ENCODE peak calls at places on chromosomes 4 and X, in five cellular contexts. E is tibial nerve; R is IMR-90; B is OCI-LY7; F is CD4-positive, alpha-beta memory T cell. L is an unnamed sample.

GRCh38 chr4:42248986-42249385 is 96.5 kb upstream of the BEND4 start:
- DNase-seq in F (no peak), R (no peak), B (no peak), E (no peak), L (peak; percentile 20)

GRCh38 chrX:43804021-43804420 is 78.2 kb downstream of the MAOB start:
- DNase-seq in E (no peak), R (no peak), F (no peak), B (no peak), L (no peak)

GRCh38 chr4:24517676-24518075 is 66.7 kb downstream of the DHX15 start:
- DNase-seq in E (no peak), F (no peak), R (no peak), B (no peak), L (no peak)

GRCh38 chrX:110055616-110056015 is 52.7 kb downstream of the TMEM164 start:
- DNase-seq in B (no peak), F (no peak), R (peak; percentile 20), E (no peak), L (no peak)

GRCh38 chr4:157023941-157024340 is 52.0 kb upstream of the GLRB start:
- DNase-seq in R (no peak), B (no peak), E (no peak), F (no peak), L (no peak)

GRCh38 chr4:17577660-17578481 is 873 bp downstream of the LAP3 start:
- DNase-seq in R (peak; percentile 4), B (peak; percentile 47), F (peak; percentile 6), E (no peak), L (no peak)

GRCh38 chr4:24382381-24382780 is 202.0 kb downstream of the DHX15 start:
- DNase-seq in R (peak; percentile 78), B (no peak), F (no peak), E (no peak), L (no peak)

GRCh38 chr4:69440312-69440711 is 55.4 kb downstream of the UGT2B4 start:
- DNase-seq in E (no peak), R (no peak), B (no peak), F (no peak), L (no peak)

GRCh38 chr4:60034371-60034770 is 1165.8 kb upstream of the ADGRL3 start:
- DNase-seq in B (no peak), F (no peak), E (no peak), R (no peak), L (no peak)

GRCh38 chr4:140300271-140300970 is 73.0 kb upstream of the SCOC start:
- DNase-seq in E (no peak), B (no peak), F (no peak), R (peak; percentile 87), L (no peak)

GRCh38 chr4:66048861-66049260 is 378.6 kb upstream of the EPHA5 start:
- DNase-seq in F (no peak), B (no peak), R (no peak), E (no peak), L (no peak)

GRCh38 chrX:153365670-153366069 is 31.7 kb downstream of the ZNF275 start:
- DNase-seq in B (no peak), F (no peak), E (no peak), R (no peak), L (no peak)

GRCh38 chr4:112881842-112882241 is 167.6 kb upstream of the ANK2 start:
- DNase-seq in R (no peak), B (no peak), F (no peak), E (no peak), L (no peak)

GRCh38 chr4:91963489-91963888 is 340.3 kb upstream of the GRID2 start:
- DNase-seq in R (peak; percentile 72), F (no peak), B (no peak), E (no peak), L (no peak)

GRCh38 chr4:111454961-111455360 is 690.3 kb upstream of the FAM241A start:
- DNase-seq in R (no peak), B (no peak), E (no peak), F (no peak), L (no peak)

GRCh38 chr4:30760560-30760959 is 40.4 kb downstream of the PCDH7 start:
- DNase-seq in E (no peak), F (no peak), R (no peak), B (no peak), L (no peak)

GRCh38 chr4:84413954-84414353 is 85.1 kb downstream of the NKX6-1 start:
- DNase-seq in E (no peak), F (no peak), R (no peak), B (no peak), L (no peak)

GRCh38 chr4:13992041-13992440 is 364.5 kb upstream of the BOD1L1 start:
- DNase-seq in F (no peak), R (no peak), B (no peak), E (no peak), L (no peak)

GRCh38 chrX:145821291-145821897 is 3.8 kb downstream of the SLITRK2 start:
- DNase-seq in F (no peak), B (no peak), R (no peak), E (no peak), L (no peak)

DNA sequence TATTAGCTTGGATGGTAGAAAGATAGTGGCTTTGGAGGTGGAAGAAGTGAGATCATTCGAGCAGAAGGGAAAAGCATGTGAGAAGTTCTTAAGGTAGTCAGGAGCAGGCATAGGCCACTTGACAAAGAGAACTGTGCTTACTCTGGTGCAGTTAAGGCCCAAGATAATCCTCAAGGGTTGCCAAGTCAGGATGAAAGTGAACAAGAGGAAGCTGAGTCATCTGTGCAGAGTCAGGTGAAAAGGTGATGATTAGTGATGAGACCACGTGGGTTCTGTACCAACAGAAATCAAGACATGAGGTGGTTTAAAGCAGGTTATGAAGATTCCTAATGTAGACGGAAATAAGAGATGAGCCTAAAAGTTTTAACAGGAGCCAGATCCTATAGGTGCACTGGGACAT is 369.8 kb downstream of the DTHD1 start:
- DNase-seq in B (no peak), R (no peak), F (no peak), E (no peak), L (no peak)
- H3K36me3 ChIP-seq in B (no peaks in the 10 kb centered on the region), R (no peaks in the 10 kb centered on the region), F (no peaks in the 10 kb centered on the region), E (no peaks in the 10 kb centered on the region), L (no peaks in the 10 kb centered on the region)

GRCh38 chr4:57100979-57101629 is 9.1 kb downstream of the IGFBP7 start:
- DNase-seq in F (no peak), E (no peak), R (no peak), B (no peak), L (no peak)

GRCh38 chr4:57099363-57099762 is 10.8 kb downstream of the IGFBP7 start:
- DNase-seq in E (no peak), F (no peak), B (no peak), R (no peak), L (no peak)

GRCh38 chr4:57098415-57098814 is 11.8 kb downstream of the IGFBP7 start:
- DNase-seq in F (no peak), E (no peak), R (no peak), B (no peak), L (no peak)

GRCh38 chr4:57097711-57098110 is 12.5 kb downstream of the IGFBP7 start:
- DNase-seq in E (no peak), F (no peak), R (no peak), B (no peak), L (no peak)

DNA sequence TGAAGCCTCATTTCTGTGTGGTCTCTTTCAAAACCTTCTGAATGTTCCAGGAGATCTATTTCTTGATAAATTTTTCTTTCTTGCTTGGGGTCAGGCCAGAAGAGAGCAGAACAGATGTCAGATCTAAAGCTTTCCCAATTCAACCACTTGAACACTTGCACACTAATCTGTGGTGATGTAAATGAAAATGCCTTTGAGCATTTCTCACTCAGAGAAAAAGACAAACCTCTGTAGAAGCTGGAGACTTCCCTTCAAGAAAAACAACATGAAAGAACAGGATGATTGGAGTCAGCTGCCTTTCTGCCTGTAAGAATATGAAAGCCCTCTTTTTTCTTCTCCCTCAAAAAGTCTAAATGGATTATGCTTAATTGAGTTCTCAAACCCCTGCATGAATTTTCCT is 11.2 kb downstream of the IGFBP7 start:
- DNase-seq in F (no peak), E (no peak), B (no peak), R (peak; percentile 91), L (no peak)
- H3K36me3 ChIP-seq in F (no peaks in the 10 kb centered on the region), E (no peaks in the 10 kb centered on the region), B (no peaks in the 10 kb centered on the region), R (no peaks in the 10 kb centered on the region), L (no peaks in the 10 kb centered on the region)

GRCh38 chr4:98905834-98906233 is 23.1 kb downstream of the EIF4E start:
- DNase-seq in B (no peak), R (peak; percentile 65), E (no peak), F (no peak), L (no peak)
- H3K36me3 ChIP-seq in B (peaks cover 99% of the 10 kb centered on the region), R (peaks cover 3% of the 10 kb centered on the region), E (no peaks in the 10 kb centered on the region), F (peaks cover 3% of the 10 kb centered on the region), L (peaks cover 19% of the 10 kb centered on the region)

GRCh38 chr4:3209551-3210325 is 39.2 kb upstream of the MSANTD1 start:
- DNase-seq in B (no peak), R (no peak), E (no peak), F (no peak), L (no peak)

GRCh38 chr4:3211866-3212265 is 37.1 kb upstream of the MSANTD1 start:
- DNase-seq in E (no peak), F (no peak), R (no peak), B (no peak), L (no peak)

GRCh38 chr4:3212391-3213100 is 36.4 kb upstream of the MSANTD1 start:
- DNase-seq in E (no peak), R (no peak), F (no peak), B (no peak), L (no peak)

GRCh38 chr4:3208826-3209225 is 40.1 kb upstream of the MSANTD1 start:
- DNase-seq in E (no peak), B (no peak), R (no peak), F (no peak), L (no peak)

GRCh38 chr4:3210467-3210866 is 38.5 kb upstream of the MSANTD1 start:
- DNase-seq in R (no peak), F (no peak), E (no peak), B (no peak), L (no peak)
- H3K36me3 ChIP-seq in R (peaks cover 53% of the 10 kb centered on the region), F (peaks cover 60% of the 10 kb centered on the region), E (no peaks in the 10 kb centered on the region), B (peaks cover 86% of the 10 kb centered on the region), L (peaks cover 78% of the 10 kb centered on the region)

DNA sequence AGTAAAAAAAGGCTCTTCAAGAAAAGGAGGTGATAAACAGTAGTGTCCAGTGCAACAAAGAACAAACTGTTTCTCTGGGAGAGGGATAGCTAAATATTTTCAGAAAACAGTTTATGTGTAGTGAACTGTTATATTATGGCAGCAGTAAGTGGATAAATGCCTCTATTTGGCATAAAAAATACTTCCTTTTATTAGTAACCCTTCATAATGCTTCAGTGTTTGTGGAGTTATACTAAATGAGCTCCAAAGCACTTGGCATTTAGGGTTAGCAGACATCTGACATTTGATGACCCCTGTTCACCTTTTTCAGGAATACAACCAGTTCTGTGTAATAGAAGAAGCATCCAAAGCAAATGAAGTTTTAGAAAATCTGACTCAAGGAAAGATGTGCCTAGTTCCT is 31.9 kb downstream of the TRAPPC11 start:
- DNase-seq in E (no peak), F (no peak), R (no peak), B (no peak), L (no peak)
- H3K36me3 ChIP-seq in E (peaks cover 3% of the 10 kb centered on the region), F (peaks cover 54% of the 10 kb centered on the region), R (peaks cover 32% of the 10 kb centered on the region), B (peaks cover 66% of the 10 kb centered on the region), L (peaks cover 53% of the 10 kb centered on the region)

GRCh38 chr4:71501992-71502391 is 163.2 kb downstream of the SLC4A4 start:
- DNase-seq in E (no peak), R (no peak), B (no peak), F (no peak), L (no peak)
- H3K36me3 ChIP-seq in E (no peaks in the 10 kb centered on the region), R (peaks cover 9% of the 10 kb centered on the region), B (no peaks in the 10 kb centered on the region), F (no peaks in the 10 kb centered on the region), L (no peaks in the 10 kb centered on the region)

DNA sequence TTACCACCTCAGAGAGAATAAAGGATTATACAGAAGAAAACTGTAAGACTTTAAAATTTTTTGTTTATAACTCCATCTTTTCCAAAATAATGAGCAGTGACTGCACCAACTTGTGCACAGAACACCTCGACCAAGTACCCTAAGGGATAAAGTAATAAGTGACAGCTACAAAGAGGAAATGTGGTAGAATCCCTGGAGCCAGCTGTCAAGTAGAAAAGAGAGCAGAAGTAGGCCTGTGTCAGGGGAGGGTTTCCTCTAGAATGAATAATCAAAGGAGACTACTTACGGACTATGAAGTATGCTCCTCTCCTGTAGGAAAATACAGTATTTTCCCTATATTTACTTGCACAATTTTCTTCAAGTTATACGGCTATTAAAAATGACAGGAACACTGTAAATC is 1.2 kb downstream of the EIF1AX start:
- DNase-seq in E (no peak), R (no peak), F (no peak), B (peak; percentile 26), L (no peak)
- H3K36me3 ChIP-seq in E (no peaks in the 10 kb centered on the region), R (peaks cover 9% of the 10 kb centered on the region), F (no peaks in the 10 kb centered on the region), B (peaks cover 55% of the 10 kb centered on the region), L (peaks cover 49% of the 10 kb centered on the region)

L was measured in HAP-1.